ENCODE peak calls at places on chromosome 20, in five cellular contexts. B is aorta, R is uterus, O is ovary, F is psoas muscle. M is an unnamed sample.

GRCh38 chr20:4717816-4718215 is 3.9 kb upstream of the PRND start:
- DNase-seq in B (no peak), O (no peak), F (no peak), R (no peak), M (no peak)

GRCh38 chr20:60086936-60087562 is 128.8 kb downstream of the CDH26 start:
- DNase-seq in O (no peak), R (no peak), F (no peak), B (no peak), M (no peak)

GRCh38 chr20:16539280-16539679 is 34.0 kb downstream of the KIF16B start:
- DNase-seq in B (no peak), F (no peak), O (no peak), R (no peak), M (no peak)

GRCh38 chr20:278181-278580 is 12.4 kb downstream of the C20orf96 start:
- DNase-seq in F (no peak), O (no peak), R (no peak), B (no peak), M (no peak)

GRCh38 chr20:10596726-10597125 is 77.1 kb downstream of the JAG1 start:
- DNase-seq in F (no peak), R (no peak), O (no peak), B (no peak), M (no peak)

GRCh38 chr20:57671662-57672061 is 38.2 kb downstream of the PMEPA1 start:
- DNase-seq in F (no peak), B (no peak), R (no peak), O (no peak), M (no peak)

GRCh38 chr20:48180039-48180438 is 394.8 kb upstream of the SULF2 start:
- DNase-seq in O (no peak), R (no peak), B (no peak), F (no peak), M (no peak)

GRCh38 chr20:63025534-63026331 is 19.0 kb upstream of the BHLHE23 start:
- DNase-seq in B (peak; percentile 44), O (peak; percentile 20), R (no peak), F (peak; percentile 50), M (no peak)

GRCh38 chr20:58073945-58074920 is 154.2 kb downstream of the ANKRD60 start:
- DNase-seq in O (peak; percentile 34), R (no peak), F (no peak), B (peak; percentile 72), M (no peak)

GRCh38 chr20:53394433-53394832 is 199.2 kb downstream of the ZNF217 start:
- DNase-seq in O (no peak), B (no peak), R (no peak), F (no peak), M (no peak)

GRCh38 chr20:48846516-48847492 is 19.0 kb upstream of the PREX1 start:
- DNase-seq in O (no peak), B (no peak), R (no peak), F (no peak), M (no peak)

GRCh38 chr20:4532772-4533171 is 188.9 kb upstream of the PRND start:
- DNase-seq in O (no peak), R (no peak), F (no peak), B (no peak), M (no peak)

GRCh38 chr20:2398453-2398852 is 17.8 kb downstream of the TGM6 start:
- DNase-seq in B (no peak), F (no peak), R (no peak), O (no peak), M (no peak)

GRCh38 chr20:38278150-38278549 is 17.6 kb upstream of the KIAA1755 start:
- DNase-seq in B (no peak), F (no peak), O (no peak), R (no peak), M (no peak)

GRCh38 chr20:25553819-25554296 is 31.5 kb downstream of the NINL start:
- DNase-seq in R (peak; percentile 47), F (no peak), B (no peak), O (peak; percentile 54), M (no peak)

GRCh38 chr20:63974402-63975200 is 4.8 kb downstream of the SAMD10 start:
- DNase-seq in R (peak; percentile 44), B (peak; percentile 50), O (peak; percentile 15), F (no peak), M (no peak)

GRCh38 chr20:44548171-44548678 is 26.4 kb upstream of the SERINC3 start:
- DNase-seq in B (no peak), F (no peak), R (no peak), O (no peak), M (no peak)

GRCh38 chr20:44552568-44552949 is 29.8 kb upstream of the PKIG start:
- DNase-seq in F (no peak), R (no peak), B (no peak), O (no peak), M (no peak)

GRCh38 chr20:44552039-44552438 is 30.2 kb upstream of the SERINC3 start:
- DNase-seq in R (no peak), O (no peak), F (no peak), B (no peak), M (no peak)

GRCh38 chr20:44549123-44549522 is 27.3 kb upstream of the SERINC3 start:
- DNase-seq in F (no peak), O (no peak), R (no peak), B (no peak), M (no peak)

DNA sequence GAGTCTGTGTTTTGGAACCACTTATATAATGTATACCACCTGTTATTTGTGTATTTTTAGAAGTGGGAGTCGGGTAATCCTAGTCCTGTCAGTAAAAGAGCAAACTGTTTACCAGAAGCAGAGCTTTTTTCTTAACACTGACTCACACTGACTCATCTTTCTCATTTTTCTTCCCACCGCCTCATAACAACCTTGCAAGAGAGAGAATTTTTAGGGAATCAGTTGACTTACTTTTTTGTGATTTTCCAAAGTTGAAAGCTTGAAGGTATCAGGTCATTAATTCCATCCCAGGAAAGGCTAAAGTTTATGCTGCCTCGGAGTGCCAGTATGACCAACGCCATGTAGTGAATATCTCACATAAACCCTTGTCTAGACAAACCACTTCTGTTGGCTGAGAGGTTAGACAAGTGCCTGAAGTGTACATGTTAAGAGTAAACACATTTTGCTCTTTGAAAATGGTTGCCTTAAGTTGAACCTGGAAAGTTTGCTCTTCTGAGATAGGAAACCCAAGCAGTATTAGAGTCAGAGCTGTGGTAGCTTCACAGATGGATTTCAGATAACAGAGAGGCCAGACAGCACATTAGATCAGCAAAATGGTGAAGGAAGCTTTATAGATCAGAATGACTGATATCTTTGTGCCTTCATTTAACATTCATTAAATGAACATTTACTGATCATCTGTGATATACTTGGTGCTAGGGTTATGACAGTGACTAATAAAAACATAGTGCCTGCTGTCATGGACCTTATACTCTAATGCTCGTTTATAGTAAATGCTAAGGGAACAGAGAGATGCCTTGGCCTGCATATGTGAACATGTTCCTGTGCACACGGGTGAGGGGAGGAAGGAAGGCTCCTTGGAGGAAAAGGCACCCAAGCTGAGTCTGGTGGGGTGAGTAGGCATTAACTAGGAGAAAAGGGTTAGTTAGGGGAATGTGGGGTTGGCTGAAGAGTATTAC is 29.1 kb upstream of the PKIG start:
- DNase-seq in F (no peak), B (no peak), O (no peak), R (no peak), M (no peak)
- H3K4me1 ChIP-seq in F (peaks cover 48% of the 10 kb centered on the region), B (no peaks in the 10 kb centered on the region), O (peaks cover 14% of the 10 kb centered on the region), R (peaks cover 22% of the 10 kb centered on the region), M (no peaks in the 10 kb centered on the region)

GRCh38 chr20:29297411-29298270 is 1959.8 kb upstream of the DEFB115 start:
- DNase-seq in F (peak; percentile 43), O (no peak), R (no peak), B (no peak), M (no peak)
- H3K9me3 ChIP-seq in F (no peaks in the 10 kb centered on the region), O (peaks cover 8% of the 10 kb centered on the region), R (no peaks in the 10 kb centered on the region), B (peaks cover 1% of the 10 kb centered on the region), M (no peaks in the 10 kb centered on the region)

GRCh38 chr20:6709865-6710595 is 57.5 kb upstream of the BMP2 start:
- DNase-seq in R (no peak), O (no peak), B (no peak), F (no peak), M (no peak)

GRCh38 chr20:6718660-6719059 is 48.8 kb upstream of the BMP2 start:
- DNase-seq in F (no peak), O (no peak), R (no peak), B (peak; percentile 52), M (no peak)

GRCh38 chr20:6711950-6712634 is 55.4 kb upstream of the BMP2 start:
- DNase-seq in B (no peak), F (no peak), O (no peak), R (no peak), M (no peak)

GRCh38 chr20:6714202-6714800 is 53.2 kb upstream of the BMP2 start:
- DNase-seq in B (no peak), O (no peak), R (no peak), F (no peak), M (no peak)

DNA sequence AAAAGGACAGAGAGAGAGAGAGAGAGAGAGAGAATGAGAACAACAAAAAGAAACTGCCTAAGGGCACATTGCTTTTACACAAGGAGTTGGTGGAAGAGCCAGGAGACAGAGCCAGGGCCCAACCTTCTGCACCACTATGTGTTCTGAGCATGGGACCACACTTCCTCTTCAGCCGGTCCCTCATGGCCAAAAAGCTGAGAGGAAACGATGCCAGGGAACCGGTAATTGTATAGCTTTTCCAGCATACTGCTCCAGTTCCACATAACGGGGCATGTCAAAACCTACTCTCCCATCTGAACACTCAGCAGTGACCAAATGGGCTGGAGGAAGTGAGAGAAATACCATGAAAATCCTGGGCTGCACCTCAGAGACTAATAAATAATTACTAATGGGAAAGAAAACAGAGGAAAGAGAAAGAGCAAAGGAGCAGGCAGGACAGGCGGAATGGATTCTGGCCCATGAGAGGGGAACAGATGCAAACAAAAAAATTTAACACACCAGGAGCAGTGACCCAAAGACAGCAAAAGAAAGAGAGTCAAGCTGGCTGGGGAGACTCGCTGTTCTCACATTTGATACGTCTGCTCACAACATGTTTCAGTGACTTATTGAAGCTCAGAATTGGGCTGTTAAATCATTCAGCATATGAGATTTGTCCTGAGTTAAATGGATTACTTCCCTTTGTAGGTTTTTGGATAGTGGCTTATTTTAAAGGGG is 52.0 kb upstream of the BMP2 start:
- DNase-seq in F (no peak), B (peak; percentile 53), O (no peak), R (no peak), M (no peak)
- H3K4me1 ChIP-seq in F (no peaks in the 10 kb centered on the region), B (no peaks in the 10 kb centered on the region), O (no peaks in the 10 kb centered on the region), R (no peaks in the 10 kb centered on the region), M (no peaks in the 10 kb centered on the region)

GRCh38 chr20:55978550-55978949 is 26.8 kb downstream of the CBLN4 start:
- DNase-seq in R (no peak), F (no peak), B (no peak), O (no peak), M (no peak)
- H3K9me3 ChIP-seq in R (no peaks in the 10 kb centered on the region), F (no peaks in the 10 kb centered on the region), B (no peaks in the 10 kb centered on the region), O (no peaks in the 10 kb centered on the region), M (no peaks in the 10 kb centered on the region)

DNA sequence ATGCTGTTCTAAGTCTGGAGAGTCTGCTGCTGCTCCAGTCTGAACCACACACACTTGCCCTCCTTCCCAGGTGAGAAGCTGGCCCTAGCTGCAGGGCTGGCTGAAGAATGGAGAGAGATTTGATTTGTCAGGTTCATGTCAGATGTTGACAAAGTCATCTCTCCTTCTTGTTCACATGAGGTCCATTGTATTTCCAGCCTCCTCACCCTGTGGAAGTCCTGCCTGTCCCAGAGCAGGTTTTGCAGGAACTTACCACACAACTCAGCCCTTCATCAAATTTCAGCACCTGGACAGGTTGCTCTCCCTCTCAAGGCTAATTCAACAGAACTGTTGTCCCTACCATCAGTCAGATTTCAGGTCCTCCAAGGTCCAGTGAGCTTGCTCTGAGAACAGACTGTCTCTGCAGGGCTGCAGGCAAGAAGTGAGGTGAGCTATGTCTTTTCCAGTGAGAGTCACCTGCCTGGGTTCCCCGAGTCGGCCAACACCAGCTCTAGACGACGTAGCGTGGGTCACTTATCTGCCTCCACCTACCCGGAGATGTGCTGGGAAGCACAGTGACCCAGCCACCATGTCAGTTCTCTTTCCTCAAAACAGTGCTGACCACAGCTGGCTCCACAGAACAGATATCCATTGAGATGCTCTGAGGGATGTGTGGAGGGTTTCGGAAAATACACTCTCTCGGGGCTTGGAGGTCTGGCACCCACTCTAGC is 58.0 kb upstream of the CD93 start:
- DNase-seq in F (peak; percentile 36), R (no peak), B (peak; percentile 35), O (no peak), M (no peak)
- H3K4me1 ChIP-seq in F (peaks cover 73% of the 10 kb centered on the region), R (no peaks in the 10 kb centered on the region), B (no peaks in the 10 kb centered on the region), O (peaks cover 15% of the 10 kb centered on the region), M (peaks cover 11% of the 10 kb centered on the region)

M was measured in effector memory CD4-positive, alpha-beta T cell.